ENCODE peak calls at places on chromosomes 1 and 21, in nine cellular contexts. B is choroid plexus epithelial cell; D is fibroblast of lung; Y is heart left ventricle; N is activated gamma-delta T cell treated with Interleukin-2 at 50 U/mL for 16 hours; K is activated naive CD4-positive, alpha-beta T cell treated with anti-CD3 and anti-CD28 coated beads, Interleukin-2, amount 10 ng/mL, durations not matched to agents 7 days and 5 days; I is thoracic aorta; V is left lung; W is amygdala. T is an unnamed sample.

GRCh38 chr1:219702551-219703215 is 89.8 kb upstream of the ZC3H11B start:
- DNase-seq in K (no peak), V (no peak), I (no peak), Y (no peak), D (peak; percentile 75), N (no peak), W (no peak), B (peak; percentile 41), T (no peak)

GRCh38 chr1:214446772-214447556 is 104.4 kb downstream of the PTPN14 start:
- DNase-seq in Y (no peak), I (no peak), K (no peak), D (peak; percentile 98), W (no peak), B (peak; percentile 84), N (no peak), V (no peak), T (no peak)

GRCh38 chr1:226871636-226872327 is 1.4 kb downstream of the PSEN2 start:
- DNase-seq in N (no peak), B (no peak), V (no peak), D (no peak), W (no peak), I (no peak), Y (no peak), K (no peak), T (no peak)

GRCh38 chr1:153466908-153467307 is 6.5 kb upstream of the S100A7 start:
- DNase-seq in I (no peak), V (no peak), W (no peak), N (no peak), D (peak; percentile 76), B (no peak), Y (no peak), K (no peak), T (no peak)

GRCh38 chr1:192543445-192543844 is 32.1 kb upstream of the RGS1 start:
- DNase-seq in B (no peak), I (no peak), N (no peak), K (no peak), V (no peak), D (no peak), W (no peak), Y (no peak), T (no peak)

GRCh38 chr1:58133562-58133961 is 413.0 kb downstream of the OMA1 start:
- DNase-seq in N (no peak), W (no peak), I (no peak), K (no peak), V (no peak), Y (no peak), D (no peak), B (no peak), T (no peak)

GRCh38 chr1:104468282-104468681 is 718.6 kb downstream of the AMY1C start:
- DNase-seq in I (no peak), V (no peak), D (no peak), B (no peak), W (no peak), Y (no peak), K (no peak), N (no peak), T (no peak)

GRCh38 chr21:38960251-38960650 is 154.5 kb downstream of the ETS2 start:
- DNase-seq in N (no peak), V (no peak), W (no peak), B (no peak), D (no peak), I (no peak), Y (no peak), K (no peak), T (no peak)

GRCh38 chr1:175895966-175896365 is 152.6 kb upstream of the TNR start:
- DNase-seq in K (no peak), N (no peak), D (no peak), B (no peak), Y (no peak), I (no peak), V (no peak), W (no peak), T (no peak)

GRCh38 chr1:180522204-180522497 is 19.8 kb upstream of the ACBD6 start:
- DNase-seq in V (no peak), W (no peak), B (no peak), K (no peak), N (no peak), I (no peak), D (peak; percentile 11), Y (no peak), T (no peak)

GRCh38 chr1:64711266-64711665 is 33.6 kb upstream of the RAVER2 start:
- DNase-seq in I (no peak), K (no peak), V (no peak), W (no peak), N (no peak), Y (no peak), D (no peak), B (no peak), T (no peak)

T was measured in activated T-helper 9 cell treated with anti-CD3 and anti-CD28 coated beads, Interleukin-2, amount 50 U/mL, for 16 hours.